ENCODE peak calls at places on chromosomes 2 and 18, in six cellular contexts. S, P, U, J, Y and B are unnamed samples.

GRCh38 chr2:866009-866680 is 84.5 kb upstream of the SNTG2 start:
- DNase-seq in S (no peak), J (no peak), Y (no peak), U (no peak), P (no peak), B (no peak)

GRCh38 chr2:199760574-199760973 is 90.4 kb downstream of the FTCDNL1 start:
- DNase-seq in P (no peak), J (no peak), U (no peak), S (no peak), Y (no peak), B (no peak)

GRCh38 chr2:136126527-136126926 is 8.6 kb upstream of the CXCR4 start:
- DNase-seq in P (no peak), U (no peak), S (no peak), Y (no peak), J (no peak), B (no peak)

GRCh38 chr2:191728710-191729597 is 51.0 kb downstream of the NABP1 start:
- DNase-seq in U (no peak), J (no peak), Y (no peak), S (no peak), P (no peak), B (no peak)

GRCh38 chr2:20496477-20496876 is 49.6 kb downstream of the RHOB start:
- DNase-seq in P (no peak), J (no peak), S (no peak), Y (no peak), U (no peak), B (no peak)

GRCh38 chr18:24427484-24427883 is 1.0 kb downstream of the IMPACT start:
- DNase-seq in S (no peak), P (no peak), U (no peak), J (no peak), Y (no peak), B (no peak)

GRCh38 chr18:35936951-35937350 is 35.5 kb upstream of the RMP24 start:
- DNase-seq in U (no peak), J (peak), Y (no peak), P (no peak), S (no peak), B (no peak)

GRCh38 chr2:159146930-159147666 is 139.4 kb downstream of the WDSUB1 start:
- DNase-seq in P (no peak), U (no peak), S (no peak), J (no peak), Y (no peak), B (no peak)

GRCh38 chr2:133407341-133407740 is 160.9 kb downstream of the NCKAP5 start:
- DNase-seq in S (no peak), J (no peak), P (no peak), U (no peak), Y (no peak), B (no peak)

GRCh38 chr2:173149491-173149890 is 73.8 kb downstream of the MAP3K20 start:
- DNase-seq in U (no peak), Y (no peak), P (no peak), S (no peak), J (no peak), B (no peak)

GRCh38 chr18:33735428-33735827 is 157.4 kb downstream of the ASXL3 start:
- DNase-seq in S (no peak), Y (no peak), P (no peak), J (no peak), U (no peak), B (no peak)

GRCh38 chr2:164538250-164538866 is 82.9 kb downstream of the GRB14 start:
- DNase-seq in S (no peak), P (no peak), U (no peak), Y (peak), J (peak), B (no peak)

GRCh38 chr2:99032786-99033185 is 96.8 kb upstream of the CRACDL start:
- DNase-seq in J (no peak), U (no peak), Y (no peak), S (no peak), P (no peak), B (no peak)

GRCh38 chr2:9748586-9748985 is 94.7 kb upstream of the TAF1B start:
- DNase-seq in U (no peak), P (no peak), Y (no peak), S (no peak), J (no peak), B (no peak)

GRCh38 chr2:23651187-23651983 is 266.4 kb downstream of the KLHL29 start:
- DNase-seq in U (no peak), S (no peak), Y (no peak), J (peak), P (no peak), B (no peak)

GRCh38 chr2:45909677-45910191 is 258.3 kb downstream of the PRKCE start:
- DNase-seq in Y (no peak), J (no peak), S (no peak), P (no peak), U (no peak), B (no peak)

GRCh38 chr2:173797586-173798263 is 167.4 kb downstream of the SP3 start:
- DNase-seq in U (no peak), P (no peak), S (no peak), J (no peak), Y (no peak), B (no peak)

GRCh38 chr2:54952978-54953456 is 97.2 kb downstream of the RTN4 start:
- DNase-seq in Y (no peak), P (no peak), U (no peak), S (no peak), J (peak), B (no peak)

GRCh38 chr18:58927659-58928058 is 63.0 kb downstream of the ZNF532 start:
- DNase-seq in J (no peak), P (no peak), S (no peak), U (no peak), Y (no peak), B (no peak)

GRCh38 chr2:46849741-46850474 is 65.7 kb downstream of the MCFD2 start:
- DNase-seq in P (no peak), Y (peak), U (no peak), S (no peak), J (peak), B (no peak)

GRCh38 chr2:19944205-19944845 is 42.5 kb upstream of the TTC32 start:
- DNase-seq in U (no peak), S (no peak), P (no peak), J (no peak), Y (no peak), B (no peak)

GRCh38 chr2:112092286-112093041 is 37.4 kb downstream of the TMEM87B start:
- DNase-seq in U (no peak), Y (no peak), S (no peak), P (no peak), J (peak), B (no peak)

GRCh38 chr2:232028631-232029030 is 67.1 kb downstream of the DIS3L2 start:
- DNase-seq in S (peak), P (no peak), J (peak), U (no peak), Y (no peak), B (no peak)
- TF ChIP-seq CTCF in S (no peak), P (no peak), J (no peak), U (no peak), Y (no peak), B (no peak)

GRCh38 chr2:140539506-140539905 is 1591.3 kb downstream of the LRP1B start:
- DNase-seq in Y (no peak), U (no peak), J (no peak), S (no peak), P (no peak), B (no peak)

GRCh38 chr2:140542627-140543026 is 1588.2 kb downstream of the LRP1B start:
- DNase-seq in Y (no peak), P (no peak), J (no peak), U (no peak), S (no peak), B (no peak)
- TF ChIP-seq CTCF in Y (no peak), P (no peak), J (no peak), U (no peak), S (no peak), B (no peak)

GRCh38 chr18:2424420-2424819 is 146.9 kb downstream of the METTL4 start:
- DNase-seq in P (no peak), Y (no peak), J (no peak), U (no peak), S (no peak), B (no peak)
- TF ChIP-seq CTCF in P (no peak), Y (no peak), J (no peak), U (no peak), S (no peak), B (no peak)

GRCh38 chr2:195929531-195929930 is 139.1 kb downstream of the DNAH7 start:
- DNase-seq in U (no peak), S (no peak), J (no peak), P (no peak), Y (no peak), B (no peak)
- TF ChIP-seq CTCF in U (no peak), S (no peak), J (no peak), P (no peak), Y (no peak), B (no peak)